ENCODE peak calls at places on chromosomes 2 and 18, in ten cellular contexts. L is Peyer's patch; I is ovary; G is lung; Y is body of pancreas; Q is tibial nerve; A is kidney; H is pancreas; R is CD8-positive, alpha-beta memory T cell; E is mucosa of descending colon. W is an unnamed sample. For H3K4me1, the result is how much of the 10 kb centered on the place peaks cover.

GRCh38 chr2:231939022-231939421 is 12.8 kb upstream of the NPPC start:
- DNase-seq in L (no peak), I (no peak), G (no peak), Y (no peak), Q (no peak), A (no peak), H (no peak), R (no peak), E (no peak), W (no peak)

GRCh38 chr2:133732982-133733670 is 164.9 kb upstream of the NCKAP5 start:
- DNase-seq in L (no peak), I (no peak), G (no peak), Y (no peak), Q (no peak), A (no peak), H (no peak), R (no peak), E (no peak), W (no peak)

GRCh38 chr2:36960005-36960675 is 6.2 kb downstream of the STRN start:
- DNase-seq in L (no peak), I (no peak), G (no peak), Y (no peak), Q (no peak), A (no peak), H (no peak), R (no peak), E (no peak), W (no peak)

GRCh38 chr2:191470306-191470705 is 207.6 kb upstream of the NABP1 start:
- DNase-seq in L (no peak), I (no peak), G (no peak), Y (no peak), Q (no peak), A (no peak), H (no peak), R (no peak), E (no peak), W (no peak)

GRCh38 chr2:231531408-231532188 is 1.4 kb upstream of the NMUR1 start:
- DNase-seq in L (no peak), I (no peak), G (no peak), Y (no peak), Q (no peak), A (no peak), H (no peak), R (no peak), E (no peak), W (no peak)

GRCh38 chr2:233079953-233080835 is 20.1 kb downstream of the INPP5D start:
- DNase-seq in L (peak), I (no peak), G (no peak), Y (no peak), Q (no peak), A (peak), H (no peak), R (no peak), E (no peak), W (no peak)

GRCh38 chr2:165238295-165238694 is 919 bp upstream of the SCN2A start:
- DNase-seq in L (no peak), I (no peak), G (no peak), Y (no peak), Q (no peak), A (no peak), H (no peak), R (no peak), E (peak), W (no peak)

GRCh38 chr18:39053569-39053968 is 1488.0 kb upstream of the CELF4 start:
- DNase-seq in L (no peak), I (no peak), G (no peak), Y (no peak), Q (no peak), A (no peak), H (no peak), R (no peak), E (no peak), W (no peak)

GRCh38 chr2:231360881-231361294 is 34.6 kb upstream of the B3GNT7 start:
- DNase-seq in L (peak), I (no peak), G (no peak), Y (peak), Q (no peak), A (peak), H (no peak), R (no peak), E (no peak), W (no peak)

GRCh38 chr18:67665266-67665665 is 148.7 kb upstream of the DSEL start:
- DNase-seq in L (no peak), I (no peak), G (no peak), Y (no peak), Q (no peak), A (no peak), H (no peak), R (no peak), E (no peak), W (no peak)

GRCh38 chr2:64854773-64855237 is 134.4 kb upstream of the SLC1A4 start:
- DNase-seq in L (no peak), I (no peak), G (no peak), Y (peak), Q (peak), A (no peak), H (peak), R (no peak), E (peak), W (peak)

GRCh38 chr2:121418494-121419058 is 112.1 kb upstream of the RNU4ATAC start:
- DNase-seq in L (no peak), I (no peak), G (no peak), Y (no peak), Q (no peak), A (no peak), H (no peak), R (no peak), E (no peak), W (no peak)

GRCh38 chr2:45289997-45290673 is 280.9 kb upstream of the SIX2 start:
- DNase-seq in L (no peak), I (no peak), G (no peak), Y (no peak), Q (no peak), A (no peak), H (no peak), R (no peak), E (no peak), W (no peak)

GRCh38 chr2:60826126-60826525 is 55.2 kb upstream of the REL start:
- DNase-seq in L (no peak), I (no peak), G (no peak), Y (no peak), Q (no peak), A (no peak), H (no peak), R (no peak), E (no peak), W (no peak)

GRCh38 chr2:33013684-33014110 is 66.9 kb downstream of the LTBP1 start:
- DNase-seq in L (no peak), I (no peak), G (no peak), Y (no peak), Q (no peak), A (no peak), H (no peak), R (no peak), E (no peak), W (no peak)

GRCh38 chr2:52594036-52594435 is 1173.6 kb upstream of the CHAC2 start:
- DNase-seq in L (no peak), I (no peak), G (no peak), Y (no peak), Q (no peak), A (no peak), H (no peak), R (no peak), E (no peak), W (no peak)

GRCh38 chr2:201680743-201681142 is 17.7 kb downstream of the MPP4 start:
- DNase-seq in L (no peak), I (no peak), G (no peak), Y (no peak), Q (no peak), A (no peak), H (no peak), R (no peak), E (no peak), W (no peak)

GRCh38 chr2:98559581-98559980 is 48.7 kb downstream of the COA5 start:
- DNase-seq in L (no peak), I (no peak), G (no peak), Y (no peak), Q (no peak), A (no peak), H (no peak), R (no peak), E (no peak), W (no peak)
- H3K4me1 ChIP-seq in L (under half), I (under half), G (under half), Y (under half), Q (under half), A (under half), H (under half), R (under half), E (under half), W (under half)

DNA sequence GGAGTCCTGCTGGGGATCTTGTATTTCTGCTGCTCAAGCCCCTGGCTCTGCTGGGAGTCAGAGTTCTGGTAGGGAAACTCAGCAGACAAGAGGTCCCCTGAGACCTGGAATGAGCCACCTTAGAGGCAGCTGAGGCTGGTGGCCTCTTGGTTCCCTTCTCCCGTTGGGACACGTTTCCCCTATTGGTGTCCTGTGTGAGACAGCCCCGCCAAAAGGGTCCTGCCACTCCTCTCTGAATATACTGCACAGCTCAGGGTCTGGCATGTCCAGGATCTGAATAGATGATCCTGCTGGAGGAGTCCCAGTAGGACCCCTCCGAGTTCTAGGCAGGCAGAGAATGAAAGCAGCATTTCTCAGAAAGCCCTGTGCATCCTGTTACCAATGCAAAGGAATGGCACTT is 2.0 kb upstream of the RALB start:
- DNase-seq in L (no peak), I (no peak), G (no peak), Y (no peak), Q (no peak), A (no peak), H (no peak), R (no peak), E (no peak), W (no peak)
- H3K4me1 ChIP-seq in L (under half), I (under half), G (under half), Y (under half), Q (under half), A (under half), H (under half), R (under half), E (under half), W (under half)

GRCh38 chr2:85733121-85733960 is 20.4 kb upstream of the ATOH8 start:
- DNase-seq in L (no peak), I (no peak), G (no peak), Y (no peak), Q (peak), A (no peak), H (no peak), R (no peak), E (no peak), W (no peak)
- H3K4me1 ChIP-seq in L (under half), I (under half), G (under half), Y (under half), Q (under half), A (under half), H (under half), R (under half), E (under half), W (under half)

GRCh38 chr2:21424375-21424774 is 300.6 kb downstream of the TDRD15 start:
- DNase-seq in L (no peak), I (no peak), G (no peak), Y (no peak), Q (no peak), A (no peak), H (no peak), R (no peak), E (no peak), W (peak)

GRCh38 chr2:21422724-21423522 is 299.2 kb downstream of the TDRD15 start:
- DNase-seq in L (no peak), I (no peak), G (no peak), Y (peak), Q (no peak), A (no peak), H (no peak), R (no peak), E (no peak), W (no peak)

GRCh38 chr2:21423854-21424253 is 300.1 kb downstream of the TDRD15 start:
- DNase-seq in L (no peak), I (no peak), G (no peak), Y (no peak), Q (no peak), A (no peak), H (no peak), R (no peak), E (no peak), W (no peak)

GRCh38 chr2:21418456-21418855 is 294.7 kb downstream of the TDRD15 start:
- DNase-seq in L (no peak), I (no peak), G (no peak), Y (no peak), Q (no peak), A (no peak), H (no peak), R (no peak), E (no peak), W (no peak)

GRCh38 chr2:21422050-21422449 is 298.3 kb downstream of the TDRD15 start:
- DNase-seq in L (no peak), I (no peak), G (no peak), Y (no peak), Q (no peak), A (no peak), H (no peak), R (no peak), E (peak), W (peak)
- H3K4me1 ChIP-seq in L (under half), I (under half), G (under half), Y (under half), Q (under half), A (under half), H (under half), R (under half), E (under half), W (under half)

GRCh38 chr2:9212010-9212638 is 5.5 kb downstream of the ASAP2 start:
- DNase-seq in L (no peak), I (no peak), G (no peak), Y (peak), Q (no peak), A (no peak), H (peak), R (no peak), E (peak), W (no peak)

GRCh38 chr2:9213477-9214051 is 7.0 kb downstream of the ASAP2 start:
- DNase-seq in L (no peak), I (no peak), G (no peak), Y (no peak), Q (no peak), A (no peak), H (peak), R (no peak), E (no peak), W (no peak)

GRCh38 chr2:9212661-9213411 is 6.2 kb downstream of the ASAP2 start:
- DNase-seq in L (peak), I (no peak), G (no peak), Y (no peak), Q (no peak), A (no peak), H (peak), R (no peak), E (peak), W (no peak)

GRCh38 chr2:9215680-9216079 is 9.1 kb downstream of the ASAP2 start:
- DNase-seq in L (no peak), I (no peak), G (no peak), Y (no peak), Q (no peak), A (no peak), H (no peak), R (no peak), E (no peak), W (no peak)

DNA sequence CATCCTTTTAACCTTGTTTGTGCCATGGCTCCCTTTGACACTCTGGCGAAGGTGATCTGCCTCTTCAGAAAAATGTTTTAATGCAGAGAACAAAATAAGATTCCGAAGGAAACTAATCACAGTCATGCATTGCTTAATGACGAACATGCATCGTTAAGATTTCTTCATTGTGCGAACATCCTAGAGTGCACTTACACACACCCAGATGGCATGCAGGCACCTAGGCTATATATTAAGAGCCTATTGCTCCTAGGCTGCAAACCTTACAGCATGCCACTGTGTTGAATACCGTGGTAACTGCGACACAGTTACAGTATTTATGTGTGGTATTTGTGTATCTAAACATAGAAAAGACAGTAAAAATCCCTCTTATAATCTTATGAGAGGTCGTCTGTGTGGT is 8.3 kb downstream of the ASAP2 start:
- DNase-seq in L (no peak), I (no peak), G (no peak), Y (no peak), Q (no peak), A (no peak), H (no peak), R (no peak), E (no peak), W (no peak)
- H3K4me1 ChIP-seq in L (under half), I (under half), G (under half), Y (under half), Q (under half), A (under half), H (under half), R (under half), E (under half), W (half or more)

GRCh38 chr2:115606350-115606749 is 1163.9 kb downstream of the DPP10 start:
- DNase-seq in L (no peak), I (no peak), G (no peak), Y (no peak), Q (no peak), A (no peak), H (no peak), R (no peak), E (no peak), W (no peak)

GRCh38 chr2:115610888-115611287 is 1168.4 kb downstream of the DPP10 start:
- DNase-seq in L (no peak), I (no peak), G (no peak), Y (no peak), Q (no peak), A (no peak), H (no peak), R (no peak), E (no peak), W (no peak)

DNA sequence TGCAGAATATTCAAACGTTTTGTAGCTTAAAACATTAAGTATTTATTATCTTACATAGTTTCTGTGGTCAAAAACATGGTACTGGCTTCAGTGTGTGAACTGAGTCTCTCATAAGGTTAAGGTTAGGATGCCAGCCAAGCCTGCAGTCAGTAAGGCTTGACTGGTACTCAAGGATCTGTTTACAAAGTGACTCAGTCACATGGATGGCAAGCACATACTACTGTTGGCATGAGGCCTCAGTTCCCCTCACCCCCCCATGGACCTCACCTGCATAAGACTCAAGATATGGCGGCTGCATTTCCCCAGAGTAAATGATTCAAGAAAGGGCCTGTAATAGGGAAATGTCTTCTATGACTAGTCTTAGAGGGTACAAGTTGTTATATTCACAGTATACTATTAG is 1167.5 kb downstream of the DPP10 start:
- DNase-seq in L (no peak), I (no peak), G (peak), Y (peak), Q (no peak), A (no peak), H (peak), R (no peak), E (no peak), W (no peak)
- H3K4me1 ChIP-seq in L (under half), I (under half), G (under half), Y (under half), Q (under half), A (under half), H (under half), R (under half), E (under half), W (under half)

GRCh38 chr2:10329584-10329879 is 26.8 kb downstream of the HPCAL1 start:
- DNase-seq in L (no peak), I (no peak), G (no peak), Y (no peak), Q (no peak), A (no peak), H (no peak), R (no peak), E (no peak), W (no peak)

GRCh38 chr2:10326151-10326616 is 23.5 kb downstream of the HPCAL1 start:
- DNase-seq in L (no peak), I (no peak), G (no peak), Y (no peak), Q (no peak), A (no peak), H (no peak), R (no peak), E (no peak), W (no peak)

GRCh38 chr2:10328667-10329583 is 26.2 kb downstream of the HPCAL1 start:
- DNase-seq in L (no peak), I (no peak), G (no peak), Y (no peak), Q (no peak), A (no peak), H (no peak), R (no peak), E (peak), W (no peak)

GRCh38 chr2:10326707-10327594 is 24.2 kb downstream of the HPCAL1 start:
- DNase-seq in L (no peak), I (no peak), G (no peak), Y (no peak), Q (no peak), A (no peak), H (no peak), R (no peak), E (no peak), W (peak)

DNA sequence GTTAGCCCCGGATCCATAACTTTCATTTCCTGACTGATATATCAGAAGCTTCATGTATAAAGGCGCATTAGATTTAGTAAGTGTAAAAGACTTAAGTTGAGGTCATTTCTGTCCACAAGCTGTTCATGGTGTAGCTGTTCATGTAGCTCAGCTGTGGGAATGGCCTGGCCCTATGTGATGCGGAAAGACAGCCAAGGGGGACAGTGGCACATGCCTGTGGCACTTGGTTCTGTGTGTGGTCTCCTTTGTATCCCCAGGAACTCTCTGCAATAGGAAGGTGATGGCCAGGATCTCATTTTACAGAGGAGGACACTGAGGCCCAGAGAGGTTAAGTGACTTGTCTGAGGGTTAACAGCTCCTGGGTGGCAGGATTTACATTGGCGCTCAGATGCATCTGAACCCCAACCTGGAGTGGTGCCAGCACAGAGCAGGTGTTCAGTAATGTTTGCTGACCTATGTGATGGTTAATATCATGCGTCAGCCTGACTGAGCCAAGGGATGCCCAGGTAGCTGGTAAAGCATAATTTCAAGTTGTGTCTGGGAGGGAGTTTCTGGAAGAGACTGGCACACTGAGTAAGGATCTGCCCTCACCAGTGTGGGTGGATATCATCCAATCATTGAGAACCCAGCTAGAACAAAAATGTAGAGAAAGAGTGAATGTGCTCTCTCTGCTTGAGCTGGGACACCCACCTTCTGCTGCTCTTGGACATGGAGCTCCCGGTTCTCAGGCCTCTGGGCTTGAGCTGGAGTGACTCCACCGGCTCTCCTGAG is 25.4 kb downstream of the HPCAL1 start:
- DNase-seq in L (peak), I (no peak), G (no peak), Y (no peak), Q (no peak), A (no peak), H (no peak), R (no peak), E (peak), W (no peak)
- H3K4me1 ChIP-seq in L (under half), I (under half), G (under half), Y (half or more), Q (half or more), A (half or more), H (under half), R (half or more), E (half or more), W (half or more)

GRCh38 chr2:127362971-127363370 is 24.8 kb downstream of the MAP3K2 start:
- DNase-seq in L (no peak), I (no peak), G (no peak), Y (no peak), Q (no peak), A (no peak), H (no peak), R (no peak), E (no peak), W (no peak)
- H3K4me1 ChIP-seq in L (under half), I (under half), G (under half), Y (under half), Q (under half), A (under half), H (under half), R (under half), E (under half), W (half or more)